ENCODE peak calls at places on chromosome 5, in four cellular contexts. One of them, this sample, is unnamed.
A peak's percentile ranks its signal among the peaks of the same experiment; 100 is the strongest.

GRCh38 chr5:100641833-100642232 is 106.7 kb downstream of the FAM174A start:
- DNase-seq in fibroblast of lung: no peak
- DNase-seq in neural crest cell: no peak
- DNase-seq in stimulated activated CD4-positive, alpha-beta T cell treated with anti-CD3 and anti-CD28 coated beads, Interleukin-2, amount 100 ng/mL, for 48 hours: no peak
- DNase-seq in this sample: no peak

GRCh38 chr5:32023816-32024215 is 150.3 kb downstream of the GOLPH3 start:
- DNase-seq in fibroblast of lung: no peak
- DNase-seq in stimulated activated CD4-positive, alpha-beta T cell treated with anti-CD3 and anti-CD28 coated beads, Interleukin-2, amount 100 ng/mL, for 48 hours: no peak
- DNase-seq in neural crest cell: no peak
- DNase-seq in this sample: no peak

GRCh38 chr5:172504736-172505402 is 50.5 kb upstream of the SH3PXD2B start:
- DNase-seq in fibroblast of lung: no peak
- DNase-seq in neural crest cell: no peak
- DNase-seq in stimulated activated CD4-positive, alpha-beta T cell treated with anti-CD3 and anti-CD28 coated beads, Interleukin-2, amount 100 ng/mL, for 48 hours: no peak
- DNase-seq in this sample: no peak

GRCh38 chr5:89396262-89396975 is 513.4 kb upstream of the MEF2C start:
- DNase-seq in fibroblast of lung: no peak
- DNase-seq in stimulated activated CD4-positive, alpha-beta T cell treated with anti-CD3 and anti-CD28 coated beads, Interleukin-2, amount 100 ng/mL, for 48 hours: no peak
- DNase-seq in neural crest cell: no peak
- DNase-seq in this sample: no peak

GRCh38 chr5:14153932-14154646 is 10.9 kb downstream of the TRIO start:
- DNase-seq in neural crest cell: no peak
- DNase-seq in stimulated activated CD4-positive, alpha-beta T cell treated with anti-CD3 and anti-CD28 coated beads, Interleukin-2, amount 100 ng/mL, for 48 hours: no peak
- DNase-seq in fibroblast of lung: peak; percentile 91
- DNase-seq in this sample: no peak

GRCh38 chr5:14735944-14736343 is 71.4 kb downstream of the OTULIN start:
- DNase-seq in stimulated activated CD4-positive, alpha-beta T cell treated with anti-CD3 and anti-CD28 coated beads, Interleukin-2, amount 100 ng/mL, for 48 hours: no peak
- DNase-seq in neural crest cell: no peak
- DNase-seq in fibroblast of lung: no peak
- DNase-seq in this sample: no peak

GRCh38 chr5:153885166-153885565 is 153.5 kb downstream of the FAM114A2 start:
- DNase-seq in neural crest cell: no peak
- DNase-seq in stimulated activated CD4-positive, alpha-beta T cell treated with anti-CD3 and anti-CD28 coated beads, Interleukin-2, amount 100 ng/mL, for 48 hours: no peak
- DNase-seq in fibroblast of lung: no peak
- DNase-seq in this sample: no peak

GRCh38 chr5:22649076-22649475 is 204.1 kb downstream of the CDH12 start:
- DNase-seq in stimulated activated CD4-positive, alpha-beta T cell treated with anti-CD3 and anti-CD28 coated beads, Interleukin-2, amount 100 ng/mL, for 48 hours: no peak
- DNase-seq in neural crest cell: no peak
- DNase-seq in fibroblast of lung: no peak
- DNase-seq in this sample: no peak

GRCh38 chr5:43428034-43428712 is 16.0 kb upstream of the CCL28 start:
- DNase-seq in neural crest cell: no peak
- DNase-seq in stimulated activated CD4-positive, alpha-beta T cell treated with anti-CD3 and anti-CD28 coated beads, Interleukin-2, amount 100 ng/mL, for 48 hours: no peak
- DNase-seq in fibroblast of lung: peak; percentile 85
- DNase-seq in this sample: peak; percentile 21

GRCh38 chr5:103510851-103511553 is 51.6 kb downstream of the NUDT12 start:
- DNase-seq in neural crest cell: no peak
- DNase-seq in fibroblast of lung: peak; percentile 30
- DNase-seq in stimulated activated CD4-positive, alpha-beta T cell treated with anti-CD3 and anti-CD28 coated beads, Interleukin-2, amount 100 ng/mL, for 48 hours: no peak
- DNase-seq in this sample: no peak

GRCh38 chr5:139745800-139746690 is 49.6 kb upstream of the PSD2 start:
- DNase-seq in neural crest cell: peak; percentile 69
- DNase-seq in stimulated activated CD4-positive, alpha-beta T cell treated with anti-CD3 and anti-CD28 coated beads, Interleukin-2, amount 100 ng/mL, for 48 hours: no peak
- DNase-seq in fibroblast of lung: peak; percentile 83
- DNase-seq in this sample: peak; percentile 84

GRCh38 chr5:145101246-145101645 is 733.9 kb downstream of the PRELID2 start:
- DNase-seq in neural crest cell: no peak
- DNase-seq in fibroblast of lung: no peak
- DNase-seq in stimulated activated CD4-positive, alpha-beta T cell treated with anti-CD3 and anti-CD28 coated beads, Interleukin-2, amount 100 ng/mL, for 48 hours: no peak
- DNase-seq in this sample: no peak

GRCh38 chr5:129410488-129410887 is 49.6 kb upstream of the ADAMTS19 start:
- DNase-seq in stimulated activated CD4-positive, alpha-beta T cell treated with anti-CD3 and anti-CD28 coated beads, Interleukin-2, amount 100 ng/mL, for 48 hours: no peak
- DNase-seq in neural crest cell: no peak
- DNase-seq in fibroblast of lung: no peak
- DNase-seq in this sample: no peak

GRCh38 chr5:139494256-139494655 is 11.7 kb upstream of the STING1 start:
- DNase-seq in fibroblast of lung: peak; percentile 21
- DNase-seq in stimulated activated CD4-positive, alpha-beta T cell treated with anti-CD3 and anti-CD28 coated beads, Interleukin-2, amount 100 ng/mL, for 48 hours: no peak
- DNase-seq in neural crest cell: no peak
- DNase-seq in this sample: no peak

GRCh38 chr5:136033244-136033643 is 4.5 kb downstream of the TGFBI start:
- DNase-seq in neural crest cell: no peak
- DNase-seq in fibroblast of lung: no peak
- DNase-seq in stimulated activated CD4-positive, alpha-beta T cell treated with anti-CD3 and anti-CD28 coated beads, Interleukin-2, amount 100 ng/mL, for 48 hours: no peak
- DNase-seq in this sample: no peak

GRCh38 chr5:111976705-111977104 is 219.7 kb upstream of the NREP start:
- DNase-seq in stimulated activated CD4-positive, alpha-beta T cell treated with anti-CD3 and anti-CD28 coated beads, Interleukin-2, amount 100 ng/mL, for 48 hours: no peak
- DNase-seq in fibroblast of lung: peak; percentile 78
- DNase-seq in neural crest cell: no peak
- DNase-seq in this sample: no peak

GRCh38 chr5:94153736-94154450 is 412.5 kb upstream of the POU5F2 start:
- DNase-seq in stimulated activated CD4-positive, alpha-beta T cell treated with anti-CD3 and anti-CD28 coated beads, Interleukin-2, amount 100 ng/mL, for 48 hours: no peak
- DNase-seq in neural crest cell: no peak
- DNase-seq in fibroblast of lung: peak; percentile 76
- DNase-seq in this sample: no peak

GRCh38 chr5:172451771-172452197 is 2.5 kb downstream of the SH3PXD2B start:
- DNase-seq in stimulated activated CD4-positive, alpha-beta T cell treated with anti-CD3 and anti-CD28 coated beads, Interleukin-2, amount 100 ng/mL, for 48 hours: no peak
- DNase-seq in neural crest cell: no peak
- DNase-seq in fibroblast of lung: peak; percentile 88
- DNase-seq in this sample: no peak

GRCh38 chr5:137088175-137088574 is 411.0 kb downstream of the SPOCK1 start:
- DNase-seq in neural crest cell: no peak
- DNase-seq in fibroblast of lung: no peak
- DNase-seq in stimulated activated CD4-positive, alpha-beta T cell treated with anti-CD3 and anti-CD28 coated beads, Interleukin-2, amount 100 ng/mL, for 48 hours: no peak
- DNase-seq in this sample: no peak

GRCh38 chr5:41368158-41368557 is 142.2 kb downstream of the PLCXD3 start:
- DNase-seq in fibroblast of lung: peak; percentile 52
- DNase-seq in stimulated activated CD4-positive, alpha-beta T cell treated with anti-CD3 and anti-CD28 coated beads, Interleukin-2, amount 100 ng/mL, for 48 hours: no peak
- DNase-seq in neural crest cell: no peak
- DNase-seq in this sample: no peak

GRCh38 chr5:157870837-157871834 is 12.2 kb upstream of the CLINT1 start:
- DNase-seq in stimulated activated CD4-positive, alpha-beta T cell treated with anti-CD3 and anti-CD28 coated beads, Interleukin-2, amount 100 ng/mL, for 48 hours: no peak
- DNase-seq in fibroblast of lung: peak; percentile 53
- DNase-seq in neural crest cell: no peak
- DNase-seq in this sample: no peak

GRCh38 chr5:75907651-75908050 is 175.5 kb upstream of the SV2C start:
- DNase-seq in neural crest cell: no peak
- DNase-seq in stimulated activated CD4-positive, alpha-beta T cell treated with anti-CD3 and anti-CD28 coated beads, Interleukin-2, amount 100 ng/mL, for 48 hours: no peak
- DNase-seq in fibroblast of lung: no peak
- DNase-seq in this sample: no peak

GRCh38 chr5:54357371-54358058 is 47.1 kb upstream of the ARL15 start:
- DNase-seq in neural crest cell: no peak
- DNase-seq in fibroblast of lung: no peak
- DNase-seq in stimulated activated CD4-positive, alpha-beta T cell treated with anti-CD3 and anti-CD28 coated beads, Interleukin-2, amount 100 ng/mL, for 48 hours: no peak
- DNase-seq in this sample: no peak

GRCh38 chr5:141742866-141743651 is 61.0 kb upstream of the ARAP3 start:
- DNase-seq in stimulated activated CD4-positive, alpha-beta T cell treated with anti-CD3 and anti-CD28 coated beads, Interleukin-2, amount 100 ng/mL, for 48 hours: no peak
- DNase-seq in fibroblast of lung: peak; percentile 28
- DNase-seq in neural crest cell: peak; percentile 65
- DNase-seq in this sample: no peak

GRCh38 chr5:157266286-157267007 is 524 bp downstream of the CYFIP2 start:
- DNase-seq in stimulated activated CD4-positive, alpha-beta T cell treated with anti-CD3 and anti-CD28 coated beads, Interleukin-2, amount 100 ng/mL, for 48 hours: no peak
- DNase-seq in fibroblast of lung: no peak
- DNase-seq in neural crest cell: no peak
- DNase-seq in this sample: peak; percentile 29

GRCh38 chr5:98314262-98314661 is 459.2 kb upstream of the RGMB start:
- DNase-seq in stimulated activated CD4-positive, alpha-beta T cell treated with anti-CD3 and anti-CD28 coated beads, Interleukin-2, amount 100 ng/mL, for 48 hours: no peak
- DNase-seq in neural crest cell: no peak
- DNase-seq in fibroblast of lung: peak; percentile 94
- DNase-seq in this sample: no peak

GRCh38 chr5:81850494-81850893 is 99.6 kb upstream of the SSBP2 start:
- DNase-seq in neural crest cell: no peak
- DNase-seq in stimulated activated CD4-positive, alpha-beta T cell treated with anti-CD3 and anti-CD28 coated beads, Interleukin-2, amount 100 ng/mL, for 48 hours: no peak
- DNase-seq in fibroblast of lung: peak; percentile 56
- DNase-seq in this sample: no peak

GRCh38 chr5:117973785-117974184 is 1014.6 kb downstream of the DTWD2 start:
- DNase-seq in fibroblast of lung: no peak
- DNase-seq in stimulated activated CD4-positive, alpha-beta T cell treated with anti-CD3 and anti-CD28 coated beads, Interleukin-2, amount 100 ng/mL, for 48 hours: no peak
- DNase-seq in neural crest cell: no peak
- DNase-seq in this sample: no peak

GRCh38 chr5:179311581-179311980 is 33.7 kb downstream of the ADAMTS2 start:
- DNase-seq in neural crest cell: no peak
- DNase-seq in stimulated activated CD4-positive, alpha-beta T cell treated with anti-CD3 and anti-CD28 coated beads, Interleukin-2, amount 100 ng/mL, for 48 hours: no peak
- DNase-seq in fibroblast of lung: no peak
- DNase-seq in this sample: no peak

GRCh38 chr5:15377573-15378340 is 122.2 kb upstream of the FBXL7 start:
- DNase-seq in fibroblast of lung: no peak
- DNase-seq in neural crest cell: no peak
- DNase-seq in stimulated activated CD4-positive, alpha-beta T cell treated with anti-CD3 and anti-CD28 coated beads, Interleukin-2, amount 100 ng/mL, for 48 hours: no peak
- DNase-seq in this sample: no peak

GRCh38 chr5:96569770-96570169 is 92.4 kb upstream of the CAST start:
- DNase-seq in fibroblast of lung: no peak
- DNase-seq in stimulated activated CD4-positive, alpha-beta T cell treated with anti-CD3 and anti-CD28 coated beads, Interleukin-2, amount 100 ng/mL, for 48 hours: no peak
- DNase-seq in neural crest cell: no peak
- DNase-seq in this sample: no peak

GRCh38 chr5:65663804-65664521 is 39.1 kb downstream of the SHLD3 start:
- DNase-seq in stimulated activated CD4-positive, alpha-beta T cell treated with anti-CD3 and anti-CD28 coated beads, Interleukin-2, amount 100 ng/mL, for 48 hours: no peak
- DNase-seq in neural crest cell: no peak
- DNase-seq in fibroblast of lung: peak; percentile 22
- DNase-seq in this sample: no peak